ENCODE peak calls at places on chromosomes 1 and 21, in eight cellular contexts. Y, E, O, G, Q, D, A and K are unnamed samples. For H3K4me1, the result is how much of the 10 kb centered on the place peaks cover.

GRCh38 chr1:77882411-77882810 is 6.0 kb upstream of the NEXN start:
- DNase-seq in Y (no peak), E (no peak), O (no peak), G (no peak), Q (no peak), D (no peak), A (no peak), K (no peak)

GRCh38 chr1:231938651-231939050 is 312.1 kb downstream of the DISC1 start:
- DNase-seq in Y (no peak), E (peak), O (no peak), G (no peak), Q (no peak), D (no peak), A (no peak), K (no peak)

GRCh38 chr1:87279966-87280535 is 48.6 kb upstream of the LMO4 start:
- DNase-seq in Y (no peak), E (peak), O (peak), G (no peak), Q (no peak), D (no peak), A (peak), K (no peak)

GRCh38 chr1:21292503-21292990 is 2.3 kb upstream of the ECE1 start:
- DNase-seq in Y (no peak), E (no peak), O (no peak), G (no peak), Q (no peak), D (no peak), A (no peak), K (no peak)

GRCh38 chr21:44732263-44732662 is 20.9 kb upstream of the TSPEAR start:
- DNase-seq in Y (no peak), E (no peak), O (no peak), G (no peak), Q (no peak), D (no peak), A (no peak), K (no peak)

GRCh38 chr1:10539411-10540043 is 64.8 kb downstream of the PEX14 start:
- DNase-seq in Y (no peak), E (peak), O (no peak), G (no peak), Q (no peak), D (no peak), A (peak), K (no peak)

GRCh38 chr1:25647863-25648262 is 31.3 kb downstream of the MAN1C1 start:
- DNase-seq in Y (no peak), E (no peak), O (no peak), G (no peak), Q (no peak), D (no peak), A (no peak), K (peak)

GRCh38 chr21:36701912-36702621 is 3.2 kb downstream of the SIM2 start:
- DNase-seq in Y (no peak), E (no peak), O (no peak), G (no peak), Q (peak), D (no peak), A (no peak), K (no peak)

GRCh38 chr21:41750532-41751151 is 16.2 kb downstream of the RIPK4 start:
- DNase-seq in Y (no peak), E (no peak), O (no peak), G (no peak), Q (no peak), D (no peak), A (no peak), K (no peak)

GRCh38 chr1:66932291-66932690 is 7.5 kb downstream of the MIER1 start:
- DNase-seq in Y (no peak), E (no peak), O (no peak), G (no peak), Q (no peak), D (no peak), A (no peak), K (no peak)

GRCh38 chr1:53525595-53525994 is 66.4 kb downstream of the DMRTB1 start:
- DNase-seq in Y (no peak), E (no peak), O (no peak), G (no peak), Q (peak), D (no peak), A (no peak), K (no peak)

GRCh38 chr1:79353224-79353623 is 346.7 kb upstream of the ADGRL4 start:
- DNase-seq in Y (peak), E (peak), O (peak), G (no peak), Q (peak), D (no peak), A (peak), K (no peak)

GRCh38 chr1:51728611-51729155 is 111.8 kb downstream of the OSBPL9 start:
- DNase-seq in Y (no peak), E (peak), O (peak), G (no peak), Q (peak), D (no peak), A (peak), K (no peak)

GRCh38 chr1:204410764-204411450 is 710 bp downstream of the PPP1R15B start:
- DNase-seq in Y (peak), E (peak), O (peak), G (no peak), Q (peak), D (no peak), A (peak), K (peak)

GRCh38 chr1:232012773-232013386 is 386.3 kb downstream of the DISC1 start:
- DNase-seq in Y (peak), E (peak), O (no peak), G (no peak), Q (no peak), D (peak), A (peak), K (peak)

GRCh38 chr1:156165083-156165482 is 11.7 kb downstream of the SEMA4A start:
- DNase-seq in Y (no peak), E (no peak), O (no peak), G (no peak), Q (no peak), D (no peak), A (no peak), K (no peak)

GRCh38 chr1:101288491-101288944 is 51.7 kb downstream of the S1PR1 start:
- DNase-seq in Y (peak), E (peak), O (peak), G (peak), Q (peak), D (peak), A (peak), K (no peak)

GRCh38 chr1:173148971-173149370 is 58.2 kb downstream of the TNFSF4 start:
- DNase-seq in Y (no peak), E (peak), O (no peak), G (no peak), Q (no peak), D (no peak), A (peak), K (no peak)

GRCh38 chr1:209896346-209896745 is 41.7 kb upstream of the SYT14 start:
- DNase-seq in Y (no peak), E (no peak), O (no peak), G (no peak), Q (no peak), D (no peak), A (peak), K (no peak)

GRCh38 chr1:12757836-12758235 is 11.8 kb downstream of the CFAP107 start:
- DNase-seq in Y (no peak), E (no peak), O (no peak), G (no peak), Q (peak), D (no peak), A (no peak), K (no peak)

GRCh38 chr1:233721003-233721595 is 107.2 kb downstream of the KCNK1 start:
- DNase-seq in Y (peak), E (no peak), O (no peak), G (no peak), Q (no peak), D (no peak), A (no peak), K (no peak)

GRCh38 chr1:1631793-1632420 is at the start of gene MMP23B:
- DNase-seq in Y (peak), E (peak), O (no peak), G (no peak), Q (peak), D (peak), A (no peak), K (peak)

GRCh38 chr1:215542301-215542700 is 24.8 kb upstream of the KCTD3 start:
- DNase-seq in Y (no peak), E (no peak), O (no peak), G (no peak), Q (no peak), D (no peak), A (no peak), K (no peak)

GRCh38 chr21:17903029-17903806 is 84.1 kb upstream of the C21orf91 start:
- DNase-seq in Y (peak), E (peak), O (peak), G (peak), Q (no peak), D (no peak), A (peak), K (no peak)

GRCh38 chr1:36212782-36213181 is 11.5 kb upstream of the THRAP3 start:
- DNase-seq in Y (no peak), E (no peak), O (no peak), G (no peak), Q (no peak), D (no peak), A (no peak), K (no peak)

GRCh38 chr1:196960854-196961253 is 16.5 kb upstream of the CFHR5 start:
- DNase-seq in Y (no peak), E (no peak), O (no peak), G (no peak), Q (no peak), D (no peak), A (no peak), K (no peak)

GRCh38 chr1:178939328-178939727 is 68.5 kb upstream of the ANGPTL1 start:
- DNase-seq in Y (no peak), E (peak), O (no peak), G (no peak), Q (no peak), D (no peak), A (no peak), K (no peak)

GRCh38 chr1:84164156-84164555 is 20.1 kb downstream of the PRKACB start:
- DNase-seq in Y (no peak), E (peak), O (no peak), G (no peak), Q (no peak), D (no peak), A (no peak), K (no peak)

GRCh38 chr21:44939532-44940115 is at the start of gene SLX9:
- DNase-seq in Y (peak), E (peak), O (peak), G (peak), Q (peak), D (peak), A (peak), K (peak)

GRCh38 chr1:85602536-85602935 is 22.0 kb downstream of the CCN1 start:
- DNase-seq in Y (no peak), E (no peak), O (no peak), G (no peak), Q (no peak), D (no peak), A (no peak), K (no peak)

GRCh38 chr1:30706528-30706927 is 16.9 kb downstream of the MATN1 start:
- DNase-seq in Y (peak), E (peak), O (no peak), G (no peak), Q (no peak), D (no peak), A (no peak), K (no peak)

GRCh38 chr1:183327429-183328290 is 90.5 kb downstream of the NMNAT2 start:
- DNase-seq in Y (no peak), E (no peak), O (no peak), G (no peak), Q (no peak), D (no peak), A (no peak), K (peak)

GRCh38 chr1:183331095-183331742 is 87.0 kb downstream of the NMNAT2 start:
- DNase-seq in Y (peak), E (no peak), O (no peak), G (no peak), Q (peak), D (no peak), A (no peak), K (no peak)

GRCh38 chr1:183328371-183328770 is 89.8 kb downstream of the NMNAT2 start:
- DNase-seq in Y (no peak), E (no peak), O (no peak), G (no peak), Q (no peak), D (no peak), A (no peak), K (no peak)

DNA sequence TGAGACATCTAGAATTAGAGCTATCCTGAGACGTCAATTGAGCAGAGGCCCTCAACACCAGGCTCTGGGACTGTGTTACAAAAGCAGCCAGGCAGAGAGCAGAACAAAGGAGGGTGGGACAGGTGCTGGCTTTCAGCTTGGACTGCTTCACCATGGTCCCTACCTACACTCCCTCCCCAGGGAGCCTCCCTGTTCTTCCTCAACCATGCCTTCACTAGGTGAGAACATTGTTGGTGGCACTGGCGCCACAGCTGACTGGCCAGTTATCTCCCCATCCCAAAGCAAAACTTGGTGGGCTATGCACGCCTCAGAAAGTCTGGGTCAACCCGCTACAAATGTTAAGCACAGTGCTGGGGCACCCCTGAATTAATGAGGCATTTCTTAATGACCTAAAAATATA is 87.8 kb downstream of the NMNAT2 start:
- DNase-seq in Y (no peak), E (no peak), O (no peak), G (no peak), Q (no peak), D (no peak), A (no peak), K (no peak)
- H3K27ac ChIP-seq in Y (peak), E (no peak), O (no peak), G (no peak), Q (peak), D (no peak), A (no peak), K (no peak)

DNA sequence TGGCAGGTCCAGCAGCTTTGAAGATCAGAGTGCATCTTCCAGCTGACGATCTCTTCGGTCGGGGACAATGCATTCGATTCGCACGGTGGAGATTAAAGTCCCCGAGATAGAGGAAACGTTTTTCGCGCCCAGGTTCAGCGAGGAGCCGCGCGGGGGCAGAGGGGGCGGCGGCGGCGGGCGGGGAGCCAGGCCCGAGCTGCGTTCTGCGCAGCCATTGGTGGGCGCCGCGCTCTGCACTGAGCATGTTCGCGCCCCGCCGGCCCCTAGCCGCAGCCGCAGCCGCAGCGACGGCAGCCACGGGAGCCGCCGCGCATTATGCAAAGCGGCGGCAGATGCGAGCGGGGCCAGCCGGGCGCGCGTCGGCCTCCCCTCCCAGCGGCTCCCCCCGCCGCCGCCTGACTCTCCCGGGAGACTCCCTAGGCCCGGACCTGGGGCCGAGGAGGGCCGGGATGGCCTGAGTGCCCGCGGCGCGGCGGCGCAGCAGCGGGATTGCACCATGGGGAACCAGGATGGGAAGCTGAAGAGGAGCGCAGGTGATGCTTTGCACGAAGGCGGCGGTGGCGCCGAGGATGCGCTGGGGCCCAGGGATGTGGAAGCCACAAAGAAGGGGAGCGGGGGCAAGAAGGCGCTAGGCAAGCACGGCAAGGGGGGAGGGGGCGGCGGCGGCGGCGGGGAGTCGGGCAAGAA is at the start of gene FMN2:
- DNase-seq in Y (peak), E (no peak), O (peak), G (no peak), Q (peak), D (peak), A (peak), K (no peak)
- H3K4me3 ChIP-seq in Y (peak), E (peak), O (peak), G (no peak), Q (peak), D (peak), A (peak), K (peak)

GRCh38 chr1:116318897-116319296 is 54.1 kb upstream of the ATP1A1 start:
- DNase-seq in Y (peak), E (no peak), O (no peak), G (no peak), Q (no peak), D (no peak), A (no peak), K (peak)
- H3K4me1 ChIP-seq in Y (under half), E (under half), O (under half), G (under half), Q (under half), D (under half), A (under half), K (under half)

GRCh38 chr1:171313319-171313834 is 606 bp upstream of the FMO4 start:
- DNase-seq in Y (no peak), E (no peak), O (no peak), G (no peak), Q (no peak), D (no peak), A (peak), K (no peak)
- H3K27ac ChIP-seq in Y (peak), E (no peak), O (peak), G (no peak), Q (no peak), D (no peak), A (no peak), K (peak)

DNA sequence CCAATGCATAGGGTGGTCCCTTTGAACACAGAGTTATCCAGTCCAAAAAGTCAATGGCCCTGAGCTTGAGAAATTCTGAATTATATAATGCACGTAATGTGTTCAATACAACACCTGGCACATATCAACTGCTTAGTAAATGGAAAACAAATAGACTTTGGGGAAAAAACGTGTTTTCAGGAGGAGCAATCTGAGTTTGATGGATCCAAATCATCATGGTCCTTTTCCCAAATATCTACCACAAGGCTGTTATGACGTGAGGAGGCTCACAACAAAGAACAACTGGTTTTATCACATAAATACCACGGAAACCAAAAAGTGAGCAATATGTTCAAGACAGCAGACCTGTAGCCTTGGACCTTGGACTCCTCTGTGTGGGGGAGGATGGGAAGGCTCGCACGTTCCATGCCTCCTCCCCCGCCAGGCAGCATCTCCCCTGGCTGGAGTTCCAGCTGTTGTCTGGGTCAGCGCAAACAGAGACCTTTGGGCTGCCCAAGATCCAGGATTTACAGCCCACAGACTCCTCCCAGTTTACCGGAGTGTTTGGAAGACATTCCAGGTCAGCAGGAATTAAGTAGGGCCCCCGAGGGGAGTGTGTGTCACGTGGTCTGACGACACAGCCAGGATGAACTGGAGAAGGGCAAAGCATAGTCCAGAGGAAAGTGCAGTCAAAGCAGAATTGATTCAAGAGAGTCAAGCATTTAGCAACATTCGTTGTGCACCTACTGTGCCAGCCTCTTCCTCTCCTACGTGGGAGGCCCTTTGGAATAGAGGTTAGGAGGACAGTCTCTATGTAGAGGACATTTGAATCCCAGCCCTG is 32.2 kb upstream of the MED18 start:
- DNase-seq in Y (peak), E (peak), O (no peak), G (no peak), Q (peak), D (peak), A (peak), K (no peak)
- H3K4me3 ChIP-seq in Y (no peak), E (no peak), O (no peak), G (no peak), Q (peak), D (no peak), A (no peak), K (no peak)

GRCh38 chr1:200409761-200410565 is at the start of gene ZNF281:
- DNase-seq in Y (peak), E (peak), O (peak), G (peak), Q (peak), D (peak), A (peak), K (peak)

GRCh38 chr1:200409203-200409760 is 554 bp downstream of the ZNF281 start:
- DNase-seq in Y (peak), E (no peak), O (peak), G (peak), Q (peak), D (peak), A (peak), K (peak)

GRCh38 chr1:200410566-200410878 is 686 bp upstream of the ZNF281 start:
- DNase-seq in Y (peak), E (no peak), O (peak), G (no peak), Q (peak), D (no peak), A (peak), K (no peak)

GRCh38 chr1:200405273-200405672 is 4.6 kb downstream of the ZNF281 start:
- DNase-seq in Y (no peak), E (peak), O (no peak), G (no peak), Q (no peak), D (no peak), A (no peak), K (no peak)

DNA sequence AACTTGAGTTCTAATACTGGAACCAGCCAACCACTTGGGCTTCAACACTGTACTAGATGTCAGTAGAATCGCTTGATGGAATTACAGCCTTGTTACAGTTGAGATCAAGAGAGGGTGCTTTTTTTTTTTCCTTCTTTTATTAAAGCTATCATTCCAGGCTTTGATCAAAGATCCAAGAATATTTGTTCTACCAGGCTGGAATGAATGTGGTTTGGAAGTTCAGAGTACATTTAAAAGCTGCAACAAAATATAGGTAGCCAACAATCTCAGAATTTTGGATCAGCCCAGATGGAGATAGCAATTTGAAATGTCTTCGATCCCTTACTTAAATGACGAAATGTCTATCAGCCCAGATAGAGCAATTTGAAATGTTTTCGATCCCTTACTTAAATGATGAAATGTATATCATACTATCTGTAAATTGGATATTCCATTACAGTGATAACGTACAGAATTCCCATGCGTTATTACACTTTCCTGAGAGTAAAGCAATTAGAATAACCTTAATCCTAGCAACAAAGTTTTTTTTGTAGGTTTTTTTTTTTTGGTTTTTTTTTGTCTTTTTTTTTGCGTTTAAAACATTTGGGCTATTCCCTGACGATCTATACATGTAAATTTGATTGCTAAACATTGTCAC is 3.6 kb downstream of the ZNF281 start:
- DNase-seq in Y (no peak), E (no peak), O (no peak), G (no peak), Q (no peak), D (no peak), A (peak), K (no peak)
- H3K4me1 ChIP-seq in Y (under half), E (under half), O (under half), G (under half), Q (under half), D (under half), A (under half), K (under half)

GRCh38 chr1:9052272-9053049 is 17.0 kb downstream of the SLC2A5 start:
- DNase-seq in Y (no peak), E (no peak), O (no peak), G (no peak), Q (no peak), D (no peak), A (no peak), K (no peak)
- H3K27ac ChIP-seq in Y (no peak), E (no peak), O (no peak), G (no peak), Q (no peak), D (no peak), A (no peak), K (no peak)

GRCh38 chr1:185046639-185047038 is 1.3 kb downstream of the RNF2 start:
- DNase-seq in Y (no peak), E (no peak), O (no peak), G (no peak), Q (no peak), D (no peak), A (no peak), K (no peak)
- H3K4me3 ChIP-seq in Y (peak), E (peak), O (peak), G (peak), Q (peak), D (peak), A (peak), K (peak)